ENCODE peak calls at places on chromosomes 5 and 9, in five cellular contexts. S, V, Z, Q and B are unnamed samples.

GRCh38 chr5:95241635-95242034 is 43.3 kb downstream of the MCTP1 start:
- DNase-seq in Z (no peak), Q (no peak), V (no peak), S (no peak), B (no peak)

GRCh38 chr9:102518324-102518723 is 476.8 kb upstream of the CYLC2 start:
- DNase-seq in S (no peak), V (no peak), Z (no peak), Q (no peak), B (no peak)

GRCh38 chr5:150729859-150730258 is 29.0 kb downstream of the DCTN4 start:
- DNase-seq in Q (no peak), V (no peak), S (no peak), Z (no peak), B (no peak)

GRCh38 chr5:175494271-175495183 is 16.2 kb downstream of the SFXN1 start:
- DNase-seq in V (no peak), Q (no peak), Z (no peak), S (no peak), B (no peak)

GRCh38 chr9:15104826-15105420 is 194.7 kb upstream of the FREM1 start:
- DNase-seq in V (no peak), S (peak), Q (no peak), Z (no peak), B (no peak)

GRCh38 chr5:73895471-73895870 is 269.5 kb downstream of the ARHGEF28 start:
- DNase-seq in Q (no peak), V (no peak), Z (no peak), S (no peak), B (no peak)

GRCh38 chr9:112665347-112665746 is 52.6 kb downstream of the INIP start:
- DNase-seq in Z (no peak), Q (no peak), S (no peak), V (no peak), B (no peak)

GRCh38 chr5:9498541-9499497 is 47.1 kb downstream of the SEMA5A start:
- DNase-seq in Z (no peak), S (peak), V (no peak), Q (no peak), B (peak)

GRCh38 chr9:83538172-83538889 is at the start of gene FRMD3:
- DNase-seq in Z (peak), S (peak), Q (peak), V (peak), B (no peak)

GRCh38 chr9:83533296-83533695 is 4.9 kb downstream of the FRMD3 start:
- DNase-seq in S (no peak), Z (no peak), V (no peak), Q (no peak), B (no peak)

GRCh38 chr9:83537331-83538171 is 650 bp downstream of the FRMD3 start:
- DNase-seq in S (peak), V (no peak), Q (no peak), Z (no peak), B (no peak)

GRCh38 chr9:83536332-83536731 is 1.9 kb downstream of the FRMD3 start:
- DNase-seq in V (no peak), Q (no peak), S (peak), Z (no peak), B (no peak)

GRCh38 chr9:83535736-83536135 is 2.5 kb downstream of the FRMD3 start:
- DNase-seq in S (peak), Q (no peak), Z (no peak), V (no peak), B (no peak)
- H3K4me3 ChIP-seq in S (no peak), Q (no peak), Z (no peak), V (no peak), B (no peak)

GRCh38 chr5:172421020-172421419 is 33.3 kb downstream of the SH3PXD2B start:
- DNase-seq in V (no peak), Z (peak), Q (no peak), S (no peak), B (no peak)
- H3K27ac ChIP-seq in V (peak), Z (peak), Q (peak), S (no peak), B (no peak)

GRCh38 chr5:132775439-132776076 is 1.5 kb downstream of the SEPTIN8 start:
- DNase-seq in Z (no peak), V (no peak), Q (no peak), S (peak), B (no peak)
- H3K4me3 ChIP-seq in Z (peak), V (peak), Q (no peak), S (peak), B (no peak)

GRCh38 chr9:128163523-128164331 is 3.7 kb downstream of the BBLN start:
- DNase-seq in Z (no peak), V (no peak), Q (peak), S (no peak), B (no peak)
- H3K27ac ChIP-seq in Z (no peak), V (no peak), Q (no peak), S (no peak), B (no peak)

GRCh38 chr5:140341591-140341990 is 4.8 kb downstream of the HBEGF start:
- DNase-seq in Z (no peak), S (no peak), Q (no peak), V (no peak), B (no peak)
- H3K4me3 ChIP-seq in Z (no peak), S (no peak), Q (no peak), V (peak), B (no peak)

GRCh38 chr5:140576776-140577201 is 12.2 kb downstream of the SLC35A4 start:
- DNase-seq in V (no peak), Q (no peak), S (no peak), Z (no peak), B (no peak)
- H3K27ac ChIP-seq in V (no peak), Q (no peak), S (no peak), Z (no peak), B (no peak)

GRCh38 chr9:92963831-92964606 is 16.7 kb downstream of the FGD3 start:
- DNase-seq in V (no peak), S (no peak), Q (peak), Z (no peak), B (no peak)

GRCh38 chr9:92964981-92965758 is 17.8 kb downstream of the FGD3 start:
- DNase-seq in Q (peak), Z (no peak), V (no peak), S (no peak), B (no peak)

GRCh38 chr9:92962846-92963245 is 15.5 kb downstream of the FGD3 start:
- DNase-seq in S (no peak), Z (no peak), Q (no peak), V (no peak), B (no peak)

GRCh38 chr9:92965759-92966517 is 18.6 kb downstream of the FGD3 start:
- DNase-seq in S (no peak), V (no peak), Z (no peak), Q (no peak), B (no peak)

GRCh38 chr9:92964607-92964975 is 17.3 kb downstream of the FGD3 start:
- DNase-seq in Z (no peak), S (no peak), V (no peak), Q (peak), B (no peak)
- H3K4me3 ChIP-seq in Z (no peak), S (no peak), V (peak), Q (peak), B (no peak)

GRCh38 chr9:12922209-12922914 is 147.5 kb downstream of the LURAP1L start:
- DNase-seq in Q (no peak), Z (no peak), V (no peak), S (no peak), B (no peak)

GRCh38 chr9:12921621-12922020 is 146.8 kb downstream of the LURAP1L start:
- DNase-seq in V (no peak), Q (no peak), S (no peak), Z (no peak), B (no peak)

DNA sequence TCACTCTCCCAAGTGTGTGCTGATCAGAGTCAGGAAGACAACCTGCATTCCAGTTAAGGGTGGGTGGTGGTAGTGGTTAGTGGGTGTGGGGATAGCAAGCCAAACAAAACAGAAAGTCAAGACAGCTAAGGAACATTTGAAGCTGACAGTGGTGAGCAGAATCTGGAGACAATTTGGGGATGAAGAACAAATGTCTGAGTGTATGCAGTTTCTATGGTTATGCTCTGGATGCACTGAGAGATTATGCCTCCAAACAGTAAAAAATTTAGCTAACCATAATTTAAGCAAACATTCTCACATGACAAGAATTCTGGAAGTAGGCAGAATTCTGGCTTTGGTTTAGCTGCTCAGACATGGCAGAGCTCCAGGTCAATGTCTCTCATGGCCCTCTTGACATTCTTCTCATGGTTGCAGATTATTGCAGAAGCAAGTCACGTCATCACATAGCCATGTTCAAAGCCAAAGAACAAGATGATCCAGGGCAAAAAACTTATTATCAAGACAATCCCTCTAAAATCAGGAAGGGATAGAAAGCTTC is 148.7 kb downstream of the LURAP1L start:
- DNase-seq in S (no peak), V (peak), Q (no peak), Z (peak), B (no peak)
- H3K27ac ChIP-seq in S (no peak), V (no peak), Q (no peak), Z (peak), B (no peak)

GRCh38 chr9:136394312-136395305 is 5.4 kb downstream of the SNAPC4 start:
- DNase-seq in S (no peak), Z (no peak), Q (peak), V (no peak), B (no peak)
- H3K4me3 ChIP-seq in S (no peak), Z (no peak), Q (no peak), V (no peak), B (no peak)

DNA sequence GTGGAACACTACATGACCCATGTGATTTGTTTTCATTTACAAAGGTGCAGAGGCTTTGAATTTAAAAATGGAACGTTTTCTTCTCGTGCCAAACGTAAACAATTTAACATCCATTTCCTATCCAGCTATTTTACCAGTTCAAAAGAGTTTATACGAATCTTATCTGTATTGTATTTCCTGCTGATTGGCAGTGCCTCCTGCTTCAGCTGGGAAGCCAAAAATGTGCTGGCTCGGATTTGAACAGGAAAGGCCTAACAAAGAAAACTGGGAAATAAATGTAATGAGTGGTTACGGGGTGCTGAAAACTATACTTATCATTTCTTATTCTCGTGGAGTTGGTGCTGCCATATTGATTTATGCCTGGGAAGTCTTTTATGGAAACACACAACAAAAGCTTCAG is 507.5 kb downstream of the RASEF start:
- DNase-seq in S (no peak), Z (peak), Q (no peak), V (no peak), B (no peak)
- H3K27ac ChIP-seq in S (no peak), Z (peak), Q (peak), V (no peak), B (no peak)